ENCODE peak calls at places on chromosomes 3 and 15, in six cellular contexts. One of them, this sample, is unnamed.

GRCh38 chr3:16300881-16301359 is 35.9 kb downstream of the OXNAD1 start:
- DNase-seq in aorta: no peak
- DNase-seq in endothelial cell of umbilical vein: no peak
- DNase-seq in BJ: no peak
- DNase-seq in NCI-H460: no peak
- DNase-seq in frontal cortex: no peak
- DNase-seq in this sample: no peak

GRCh38 chr3:55879901-55880331 is 392.8 kb upstream of the WNT5A start:
- DNase-seq in frontal cortex: no peak
- DNase-seq in NCI-H460: peak
- DNase-seq in aorta: no peak
- DNase-seq in BJ: no peak
- DNase-seq in endothelial cell of umbilical vein: no peak
- DNase-seq in this sample: no peak

GRCh38 chr3:71348831-71349230 is 234.7 kb downstream of the FOXP1 start:
- DNase-seq in endothelial cell of umbilical vein: no peak
- DNase-seq in aorta: no peak
- DNase-seq in BJ: no peak
- DNase-seq in NCI-H460: no peak
- DNase-seq in frontal cortex: no peak
- DNase-seq in this sample: no peak

GRCh38 chr3:168386301-168386700 is 290.6 kb upstream of the GOLIM4 start:
- DNase-seq in BJ: no peak
- DNase-seq in aorta: no peak
- DNase-seq in NCI-H460: no peak
- DNase-seq in frontal cortex: no peak
- DNase-seq in endothelial cell of umbilical vein: no peak
- DNase-seq in this sample: no peak

GRCh38 chr15:69853572-69853971 is 244.1 kb downstream of the TLE3 start:
- DNase-seq in frontal cortex: no peak
- DNase-seq in NCI-H460: peak
- DNase-seq in endothelial cell of umbilical vein: no peak
- DNase-seq in BJ: peak
- DNase-seq in aorta: no peak
- DNase-seq in this sample: no peak

GRCh38 chr3:42080452-42080872 is 10.7 kb upstream of the TRAK1 start:
- DNase-seq in frontal cortex: no peak
- DNase-seq in aorta: no peak
- DNase-seq in endothelial cell of umbilical vein: no peak
- DNase-seq in NCI-H460: peak
- DNase-seq in BJ: no peak
- DNase-seq in this sample: no peak

GRCh38 chr3:53084310-53085001 is 38.6 kb upstream of the SFMBT1 start:
- DNase-seq in NCI-H460: no peak
- DNase-seq in endothelial cell of umbilical vein: no peak
- DNase-seq in frontal cortex: peak
- DNase-seq in aorta: peak
- DNase-seq in BJ: no peak
- DNase-seq in this sample: peak

GRCh38 chr3:172877011-172877410 is 126.5 kb downstream of the ECT2 start:
- DNase-seq in frontal cortex: no peak
- DNase-seq in BJ: no peak
- DNase-seq in aorta: no peak
- DNase-seq in endothelial cell of umbilical vein: peak
- DNase-seq in NCI-H460: no peak
- DNase-seq in this sample: no peak

GRCh38 chr15:60223161-60223560 is 174.6 kb downstream of the ANXA2 start:
- DNase-seq in endothelial cell of umbilical vein: no peak
- DNase-seq in BJ: no peak
- DNase-seq in frontal cortex: no peak
- DNase-seq in NCI-H460: no peak
- DNase-seq in aorta: no peak
- DNase-seq in this sample: peak

GRCh38 chr15:38894260-38894948 is 329.8 kb upstream of the RASGRP1 start:
- DNase-seq in endothelial cell of umbilical vein: peak
- DNase-seq in aorta: no peak
- DNase-seq in NCI-H460: peak
- DNase-seq in BJ: peak
- DNase-seq in frontal cortex: no peak
- DNase-seq in this sample: no peak

GRCh38 chr3:171525437-171525836 is 65.2 kb upstream of the TNIK start:
- DNase-seq in aorta: no peak
- DNase-seq in BJ: no peak
- DNase-seq in NCI-H460: no peak
- DNase-seq in endothelial cell of umbilical vein: no peak
- DNase-seq in frontal cortex: no peak
- DNase-seq in this sample: no peak

GRCh38 chr3:109050591-109051167 is 67.3 kb downstream of the MORC1 start:
- DNase-seq in BJ: no peak
- DNase-seq in NCI-H460: peak
- DNase-seq in endothelial cell of umbilical vein: peak
- DNase-seq in frontal cortex: no peak
- DNase-seq in aorta: no peak
- DNase-seq in this sample: no peak

GRCh38 chr3:141441381-141442365 is 45.2 kb upstream of the RASA2 start:
- DNase-seq in endothelial cell of umbilical vein: peak
- DNase-seq in frontal cortex: peak
- DNase-seq in BJ: no peak
- DNase-seq in NCI-H460: peak
- DNase-seq in aorta: peak
- DNase-seq in this sample: no peak

GRCh38 chr3:105118905-105119304 is 247.8 kb upstream of the ALCAM start:
- DNase-seq in endothelial cell of umbilical vein: no peak
- DNase-seq in frontal cortex: no peak
- DNase-seq in NCI-H460: no peak
- DNase-seq in aorta: no peak
- DNase-seq in BJ: peak
- DNase-seq in this sample: peak

GRCh38 chr3:58672880-58673279 is 6.3 kb upstream of the FAM3D start:
- DNase-seq in aorta: no peak
- DNase-seq in frontal cortex: no peak
- DNase-seq in NCI-H460: no peak
- DNase-seq in endothelial cell of umbilical vein: no peak
- DNase-seq in BJ: no peak
- DNase-seq in this sample: no peak

GRCh38 chr3:107222927-107223326 is 154.3 kb upstream of the CCDC54 start:
- DNase-seq in aorta: no peak
- DNase-seq in endothelial cell of umbilical vein: peak
- DNase-seq in NCI-H460: no peak
- DNase-seq in frontal cortex: no peak
- DNase-seq in BJ: peak
- DNase-seq in this sample: no peak

GRCh38 chr3:42678447-42678846 is 6.9 kb upstream of the KLHL40 start:
- DNase-seq in frontal cortex: no peak
- DNase-seq in BJ: no peak
- DNase-seq in aorta: no peak
- DNase-seq in NCI-H460: no peak
- DNase-seq in endothelial cell of umbilical vein: no peak
- DNase-seq in this sample: no peak

GRCh38 chr3:179806177-179806576 is 153.3 kb downstream of the USP13 start:
- DNase-seq in endothelial cell of umbilical vein: no peak
- DNase-seq in frontal cortex: no peak
- DNase-seq in BJ: peak
- DNase-seq in aorta: no peak
- DNase-seq in NCI-H460: no peak
- DNase-seq in this sample: peak

GRCh38 chr3:133262371-133262770 is 137.5 kb upstream of the BFSP2 start:
- DNase-seq in frontal cortex: no peak
- DNase-seq in aorta: no peak
- DNase-seq in NCI-H460: no peak
- DNase-seq in BJ: no peak
- DNase-seq in endothelial cell of umbilical vein: no peak
- DNase-seq in this sample: no peak

GRCh38 chr3:5304789-5305680 is 117.5 kb downstream of the EDEM1 start:
- DNase-seq in frontal cortex: peak
- DNase-seq in aorta: no peak
- DNase-seq in BJ: no peak
- DNase-seq in NCI-H460: peak
- DNase-seq in endothelial cell of umbilical vein: peak
- DNase-seq in this sample: no peak